ENCODE peak calls at places on chromosomes 16 and 17, in ten cellular contexts. One of them, this sample, is unnamed.

GRCh38 chr16:22014271-22014873 is 6.5 kb downstream of the MOSMO start:
- DNase-seq in GM23338: no peak
- DNase-seq in stomach: no peak
- DNase-seq in breast epithelium: no peak
- DNase-seq in transverse colon: no peak
- DNase-seq in SK-N-SH: no peak
- DNase-seq in HCT116: no peak
- DNase-seq in GM12891: no peak
- DNase-seq in prostate gland: no peak
- DNase-seq in vagina: no peak
- DNase-seq in this sample: no peak

GRCh38 chr17:10316986-10317834 is 55.6 kb downstream of the MYH13 start:
- DNase-seq in GM23338: peak
- DNase-seq in stomach: peak
- DNase-seq in breast epithelium: no peak
- DNase-seq in transverse colon: peak
- DNase-seq in SK-N-SH: peak
- DNase-seq in HCT116: peak
- DNase-seq in GM12891: peak
- DNase-seq in prostate gland: peak
- DNase-seq in vagina: no peak
- DNase-seq in this sample: no peak

GRCh38 chr16:66227766-66228530 is 138.5 kb upstream of the CDH5 start:
- DNase-seq in GM23338: no peak
- DNase-seq in stomach: no peak
- DNase-seq in breast epithelium: no peak
- DNase-seq in transverse colon: no peak
- DNase-seq in SK-N-SH: no peak
- DNase-seq in HCT116: no peak
- DNase-seq in GM12891: no peak
- DNase-seq in prostate gland: no peak
- DNase-seq in vagina: no peak
- DNase-seq in this sample: no peak

GRCh38 chr16:7344806-7345416 is 12.3 kb downstream of the RBFOX1 start:
- DNase-seq in GM23338: no peak
- DNase-seq in stomach: no peak
- DNase-seq in breast epithelium: no peak
- DNase-seq in transverse colon: no peak
- DNase-seq in SK-N-SH: peak
- DNase-seq in HCT116: no peak
- DNase-seq in GM12891: no peak
- DNase-seq in prostate gland: no peak
- DNase-seq in vagina: no peak
- DNase-seq in this sample: no peak

GRCh38 chr17:81825841-81826471 is 7.1 kb downstream of the MCRIP1 start:
- DNase-seq in GM23338: peak
- DNase-seq in stomach: no peak
- DNase-seq in breast epithelium: no peak
- DNase-seq in transverse colon: no peak
- DNase-seq in SK-N-SH: no peak
- DNase-seq in HCT116: no peak
- DNase-seq in GM12891: no peak
- DNase-seq in prostate gland: no peak
- DNase-seq in vagina: no peak
- DNase-seq in this sample: no peak

GRCh38 chr17:19539040-19539399 is 5.4 kb downstream of the SLC47A1 start:
- DNase-seq in GM23338: no peak
- DNase-seq in stomach: no peak
- DNase-seq in breast epithelium: no peak
- DNase-seq in transverse colon: no peak
- DNase-seq in SK-N-SH: no peak
- DNase-seq in HCT116: no peak
- DNase-seq in GM12891: no peak
- DNase-seq in prostate gland: no peak
- DNase-seq in vagina: no peak
- DNase-seq in this sample: no peak

GRCh38 chr17:48439473-48439872 is 9.5 kb upstream of the SKAP1 start:
- DNase-seq in GM23338: no peak
- DNase-seq in stomach: no peak
- DNase-seq in breast epithelium: no peak
- DNase-seq in transverse colon: no peak
- DNase-seq in SK-N-SH: no peak
- DNase-seq in HCT116: no peak
- DNase-seq in GM12891: no peak
- DNase-seq in prostate gland: no peak
- DNase-seq in vagina: no peak
- DNase-seq in this sample: no peak

GRCh38 chr17:41797377-41797776 is 10.9 kb upstream of the JUP start:
- DNase-seq in GM23338: peak
- DNase-seq in stomach: no peak
- DNase-seq in breast epithelium: no peak
- DNase-seq in transverse colon: no peak
- DNase-seq in SK-N-SH: no peak
- DNase-seq in HCT116: no peak
- DNase-seq in GM12891: no peak
- DNase-seq in prostate gland: no peak
- DNase-seq in vagina: no peak
- DNase-seq in this sample: no peak

GRCh38 chr16:66387817-66388332 is 21.4 kb downstream of the CDH5 start:
- DNase-seq in GM23338: no peak
- DNase-seq in stomach: peak
- DNase-seq in breast epithelium: no peak
- DNase-seq in transverse colon: no peak
- DNase-seq in SK-N-SH: no peak
- DNase-seq in HCT116: no peak
- DNase-seq in GM12891: no peak
- DNase-seq in prostate gland: no peak
- DNase-seq in vagina: peak
- DNase-seq in this sample: no peak

GRCh38 chr16:11129378-11129781 is 126.6 kb downstream of the SOCS1 start:
- DNase-seq in GM23338: no peak
- DNase-seq in stomach: no peak
- DNase-seq in breast epithelium: no peak
- DNase-seq in transverse colon: no peak
- DNase-seq in SK-N-SH: peak
- DNase-seq in HCT116: no peak
- DNase-seq in GM12891: no peak
- DNase-seq in prostate gland: no peak
- DNase-seq in vagina: no peak
- DNase-seq in this sample: no peak

GRCh38 chr17:6105608-6106007 is 35.4 kb downstream of the WSCD1 start:
- DNase-seq in GM23338: no peak
- DNase-seq in stomach: no peak
- DNase-seq in breast epithelium: no peak
- DNase-seq in transverse colon: peak
- DNase-seq in SK-N-SH: no peak
- DNase-seq in HCT116: no peak
- DNase-seq in GM12891: no peak
- DNase-seq in prostate gland: no peak
- DNase-seq in vagina: no peak
- DNase-seq in this sample: no peak

GRCh38 chr17:73956595-73957465 is 246.6 kb upstream of the RPL38 start:
- DNase-seq in GM23338: peak
- DNase-seq in stomach: peak
- DNase-seq in breast epithelium: no peak
- DNase-seq in transverse colon: peak
- DNase-seq in SK-N-SH: peak
- DNase-seq in HCT116: peak
- DNase-seq in GM12891: peak
- DNase-seq in prostate gland: no peak
- DNase-seq in vagina: no peak
- DNase-seq in this sample: no peak

GRCh38 chr17:39800540-39800939 is 62.8 kb downstream of the GRB7 start:
- DNase-seq in GM23338: peak
- DNase-seq in stomach: no peak
- DNase-seq in breast epithelium: no peak
- DNase-seq in transverse colon: peak
- DNase-seq in SK-N-SH: no peak
- DNase-seq in HCT116: no peak
- DNase-seq in GM12891: no peak
- DNase-seq in prostate gland: no peak
- DNase-seq in vagina: no peak
- DNase-seq in this sample: no peak

DNA sequence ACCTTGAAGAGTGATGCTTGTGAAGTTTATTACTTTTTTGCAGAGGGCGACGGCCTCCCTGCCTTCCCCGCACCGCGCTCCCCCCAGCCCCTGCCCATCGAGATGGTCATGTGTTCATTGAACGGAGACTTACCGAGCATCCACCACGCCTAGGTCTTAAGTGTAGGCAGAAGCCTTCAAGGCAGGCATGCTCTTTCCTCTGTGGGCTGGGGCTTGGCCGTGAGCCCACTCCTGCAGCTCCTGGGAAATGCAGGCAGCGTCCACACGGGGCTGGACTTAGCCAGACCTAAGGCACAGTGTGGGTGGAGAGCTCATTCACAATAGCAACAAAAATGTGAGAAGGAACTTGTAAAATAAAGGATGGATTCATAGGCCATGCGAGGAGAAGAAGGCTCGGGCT is 19.2 kb downstream of the RNF213 start:
- DNase-seq in GM23338: no peak
- DNase-seq in stomach: no peak
- DNase-seq in breast epithelium: no peak
- DNase-seq in transverse colon: no peak
- DNase-seq in SK-N-SH: peak
- DNase-seq in HCT116: no peak
- DNase-seq in GM12891: no peak
- DNase-seq in prostate gland: no peak
- DNase-seq in vagina: no peak
- DNase-seq in this sample: peak
- TF ChIP-seq POLR2AphosphoS5 in GM23338: no peak
- TF ChIP-seq POLR2AphosphoS5 in stomach: peak
- TF ChIP-seq POLR2AphosphoS5 in breast epithelium: no peak
- TF ChIP-seq POLR2AphosphoS5 in transverse colon: no peak
- TF ChIP-seq POLR2AphosphoS5 in SK-N-SH: no peak
- TF ChIP-seq POLR2AphosphoS5 in HCT116: no peak
- TF ChIP-seq POLR2AphosphoS5 in GM12891: no peak
- TF ChIP-seq POLR2AphosphoS5 in prostate gland: no peak
- TF ChIP-seq POLR2AphosphoS5 in vagina: no peak
- TF ChIP-seq POLR2AphosphoS5 in this sample: no peak

DNA sequence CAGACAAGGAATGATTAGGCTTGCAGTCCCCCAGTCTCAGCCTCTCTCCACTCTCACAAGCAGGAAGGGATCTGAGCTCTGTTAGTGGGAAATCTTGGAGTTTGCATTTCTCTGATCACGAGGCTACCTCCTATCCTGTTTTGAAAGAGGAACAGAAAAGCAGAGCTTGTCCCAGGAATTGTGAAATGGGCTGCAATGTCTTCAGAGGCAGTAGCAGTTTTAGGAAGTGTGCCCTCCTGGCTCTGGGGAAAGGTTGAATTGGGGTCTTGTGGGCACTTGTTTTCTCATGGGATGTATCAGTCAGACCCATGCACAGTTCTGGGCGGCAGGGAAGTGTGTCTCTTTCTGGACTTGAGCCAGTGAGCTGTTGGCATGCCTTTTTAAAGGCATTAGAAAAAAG is 22.8 kb downstream of the NUP85 start:
- DNase-seq in GM23338: no peak
- DNase-seq in stomach: no peak
- DNase-seq in breast epithelium: no peak
- DNase-seq in transverse colon: no peak
- DNase-seq in SK-N-SH: no peak
- DNase-seq in HCT116: no peak
- DNase-seq in GM12891: no peak
- DNase-seq in prostate gland: peak
- DNase-seq in vagina: no peak
- DNase-seq in this sample: peak
- TF ChIP-seq POLR2AphosphoS5 in GM23338: no peak
- TF ChIP-seq POLR2AphosphoS5 in stomach: no peak
- TF ChIP-seq POLR2AphosphoS5 in breast epithelium: no peak
- TF ChIP-seq POLR2AphosphoS5 in transverse colon: no peak
- TF ChIP-seq POLR2AphosphoS5 in SK-N-SH: no peak
- TF ChIP-seq POLR2AphosphoS5 in HCT116: no peak
- TF ChIP-seq POLR2AphosphoS5 in GM12891: no peak
- TF ChIP-seq POLR2AphosphoS5 in prostate gland: peak
- TF ChIP-seq POLR2AphosphoS5 in vagina: no peak
- TF ChIP-seq POLR2AphosphoS5 in this sample: no peak

DNA sequence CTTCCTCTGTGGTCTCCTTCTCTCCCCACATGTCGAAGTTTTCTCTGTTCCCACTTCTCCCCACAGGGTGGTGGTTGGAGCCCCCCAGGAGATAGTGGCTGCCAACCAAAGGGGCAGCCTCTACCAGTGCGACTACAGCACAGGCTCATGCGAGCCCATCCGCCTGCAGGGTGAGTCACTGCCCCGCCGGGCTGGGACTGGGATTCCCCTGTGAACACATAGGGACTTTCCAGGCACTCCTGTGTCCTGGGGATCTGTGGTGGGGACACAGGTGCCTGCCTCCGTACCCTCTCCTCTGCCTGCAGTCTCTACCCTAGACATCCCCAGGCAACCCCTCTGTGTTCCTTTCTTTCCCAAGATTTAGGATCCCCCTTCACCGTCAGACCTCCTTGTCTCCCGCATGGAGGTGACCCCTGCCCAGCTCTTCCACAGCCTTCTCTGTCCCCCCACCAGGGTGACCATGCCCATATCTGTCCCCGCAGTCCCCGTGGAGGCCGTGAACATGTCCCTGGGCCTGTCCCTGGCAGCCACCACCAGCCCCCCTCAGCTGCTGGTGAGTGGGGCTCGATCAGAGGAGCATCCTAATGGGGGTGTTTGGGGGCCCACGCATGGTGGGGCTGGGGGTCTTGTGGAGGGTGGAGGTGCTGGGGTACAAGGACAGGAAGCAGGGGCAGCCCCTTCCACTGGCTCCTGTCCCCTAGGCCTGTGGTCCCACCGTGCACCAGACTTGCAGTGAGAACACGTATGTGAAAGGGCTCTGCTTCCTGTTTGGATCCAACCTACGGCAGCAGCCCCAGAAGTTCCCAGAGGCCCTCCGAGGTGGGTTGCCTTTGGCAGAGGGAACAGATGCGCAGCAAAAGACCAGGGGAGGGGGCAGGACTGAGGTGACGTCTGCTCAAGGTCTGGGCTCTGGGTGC is 5.8 kb downstream of the ITGAM start:
- DNase-seq in GM23338: peak
- DNase-seq in stomach: peak
- DNase-seq in breast epithelium: no peak
- DNase-seq in transverse colon: no peak
- DNase-seq in SK-N-SH: no peak
- DNase-seq in HCT116: no peak
- DNase-seq in GM12891: peak
- DNase-seq in prostate gland: no peak
- DNase-seq in vagina: no peak
- DNase-seq in this sample: peak
- TF ChIP-seq POLR2AphosphoS5 in GM23338: no peak
- TF ChIP-seq POLR2AphosphoS5 in stomach: no peak
- TF ChIP-seq POLR2AphosphoS5 in breast epithelium: no peak
- TF ChIP-seq POLR2AphosphoS5 in transverse colon: no peak
- TF ChIP-seq POLR2AphosphoS5 in SK-N-SH: no peak
- TF ChIP-seq POLR2AphosphoS5 in HCT116: no peak
- TF ChIP-seq POLR2AphosphoS5 in GM12891: no peak
- TF ChIP-seq POLR2AphosphoS5 in prostate gland: no peak
- TF ChIP-seq POLR2AphosphoS5 in vagina: peak
- TF ChIP-seq POLR2AphosphoS5 in this sample: no peak

DNA sequence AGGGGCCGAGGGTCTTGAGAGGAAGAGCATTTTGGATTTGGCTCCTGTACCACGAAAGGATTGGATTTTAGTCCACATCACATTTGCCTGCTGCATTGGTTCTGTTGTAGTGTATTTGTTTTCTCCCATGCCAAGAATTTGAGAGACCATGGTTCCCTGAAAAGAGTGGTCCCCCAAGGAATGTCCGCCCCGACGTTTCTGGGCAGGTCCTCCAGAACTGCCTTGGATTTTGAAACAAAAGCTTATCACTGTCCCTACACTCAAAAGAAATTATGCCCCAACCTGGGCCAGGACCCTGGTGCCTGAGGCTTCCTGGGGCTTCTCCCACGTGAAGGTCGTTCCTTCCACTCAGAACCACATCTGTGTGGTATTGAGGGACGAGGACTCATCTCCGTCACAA is 10.8 kb downstream of the NTN1 start:
- DNase-seq in GM23338: no peak
- DNase-seq in stomach: no peak
- DNase-seq in breast epithelium: no peak
- DNase-seq in transverse colon: no peak
- DNase-seq in SK-N-SH: no peak
- DNase-seq in HCT116: no peak
- DNase-seq in GM12891: no peak
- DNase-seq in prostate gland: no peak
- DNase-seq in vagina: peak
- DNase-seq in this sample: no peak
- TF ChIP-seq POLR2AphosphoS5 in GM23338: no peak
- TF ChIP-seq POLR2AphosphoS5 in stomach: no peak
- TF ChIP-seq POLR2AphosphoS5 in breast epithelium: no peak
- TF ChIP-seq POLR2AphosphoS5 in transverse colon: no peak
- TF ChIP-seq POLR2AphosphoS5 in SK-N-SH: no peak
- TF ChIP-seq POLR2AphosphoS5 in HCT116: no peak
- TF ChIP-seq POLR2AphosphoS5 in GM12891: no peak
- TF ChIP-seq POLR2AphosphoS5 in prostate gland: no peak
- TF ChIP-seq POLR2AphosphoS5 in vagina: no peak
- TF ChIP-seq POLR2AphosphoS5 in this sample: no peak